ENCODE peak calls at places on chromosomes 4 and X, in eight cellular contexts. O is stimulated activated CD4-positive, alpha-beta T cell treated with anti-CD3 and anti-CD28 coated beads, Interleukin-4, amount 100 ng/mL, for 24 hours; A is DMS 273 treated with DMSO at 0.1 percent for 48 hours; X is ELR; V is activated T-helper 1 cell treated with anti-CD3 and anti-CD28 coated beads, Interleukin-12 subunit alpha, Interleukin-12 subunit beta, Interleukin-2, Interleukin-4 antibody, amounts not matched to agents 30 ng/mL and 10 ng/mL and 1 ng/mL, durations not matched to agents 14 hours and 24 hours and 36 hours; P is fibroblast of the conjunctiva; B is iris pigment epithelial cell; K is esophagus squamous epithelium. C is an unnamed sample.

GRCh38 chrX:37701588-37701987 is 16.0 kb downstream of the XK start:
- DNase-seq in O (no peak), V (no peak), B (no peak), X (no peak), A (no peak), K (no peak), P (no peak), C (no peak)

GRCh38 chr4:69760455-69760854 is at the start of gene SULT1B1:
- DNase-seq in V (peak), A (no peak), B (peak), K (no peak), X (no peak), P (peak), O (peak), C (peak)

GRCh38 chr4:25065901-25066610 is 35.3 kb upstream of the LGI2 start:
- DNase-seq in P (no peak), X (no peak), V (no peak), K (no peak), A (no peak), O (no peak), B (no peak), C (no peak)

GRCh38 chrX:71253253-71254091 is 468 bp downstream of the ZMYM3 start:
- DNase-seq in A (no peak), K (no peak), P (peak), X (peak), V (no peak), O (peak), B (peak), C (no peak)

GRCh38 chr4:122480023-122480422 is 23.5 kb upstream of the IL2 start:
- DNase-seq in K (no peak), O (no peak), A (no peak), X (no peak), V (no peak), B (peak), P (no peak), C (no peak)

GRCh38 chr4:71268156-71268555 is 70.7 kb upstream of the SLC4A4 start:
- DNase-seq in K (no peak), O (no peak), B (no peak), A (no peak), P (no peak), V (no peak), X (peak), C (no peak)

GRCh38 chrX:155966876-155967275 is 30.6 kb upstream of the IL9R start:
- DNase-seq in A (peak), V (peak), B (peak), O (peak), X (peak), P (no peak), K (no peak), C (peak)

GRCh38 chrX:11445540-11445939 is 152.3 kb downstream of the AMELX start:
- DNase-seq in O (no peak), B (no peak), K (no peak), V (no peak), X (no peak), P (no peak), A (no peak), C (no peak)

GRCh38 chr4:140567722-140568121 is 1.0 kb downstream of the UCP1 start:
- DNase-seq in A (no peak), V (no peak), K (no peak), X (no peak), O (no peak), P (no peak), B (no peak), C (no peak)

GRCh38 chr4:116501954-116502353 is 583.4 kb downstream of the TRAM1L1 start:
- DNase-seq in K (no peak), P (no peak), B (no peak), O (no peak), X (peak), V (no peak), A (no peak), C (no peak)

GRCh38 chr4:40507977-40508376 is 121.7 kb downstream of the RBM47 start:
- DNase-seq in A (no peak), V (no peak), K (no peak), B (no peak), P (no peak), O (no peak), X (peak), C (no peak)

GRCh38 chr4:158008551-158009218 is 164.1 kb downstream of the GASK1B start:
- DNase-seq in V (no peak), K (no peak), B (peak), X (no peak), A (no peak), O (no peak), P (no peak), C (no peak)

GRCh38 chr4:75924309-75924708 is 16.5 kb downstream of the NAAA start:
- DNase-seq in X (no peak), O (no peak), A (no peak), P (no peak), B (peak), V (no peak), K (no peak), C (no peak)